ENCODE peak calls at places on chromosomes 12 and 14, in nine cellular contexts. I is NCI-H1092, E is head of caudate nucleus, W is AG20443, Z is ureter, D is T-helper 1 cell, F is activated gamma-delta T cell treated with Interleukin-2 at 50 U/mL for 16 hours, T is skeletal muscle cell, N is mucosa of gallbladder. R is an unnamed sample.

GRCh38 chr12:51246254-51246853 is 7.7 kb downstream of the DAZAP2 start:
- DNase-seq in I (no peak), E (no peak), W (peak), Z (no peak), D (no peak), F (peak), T (no peak), N (peak), R (no peak)

GRCh38 chr14:52124791-52125661 is 56.2 kb upstream of the NID2 start:
- DNase-seq in I (no peak), E (no peak), W (peak), Z (no peak), D (no peak), F (no peak), T (peak), N (no peak), R (peak)

GRCh38 chr14:101228949-101229541 is 325.5 kb upstream of the RTL1 start:
- DNase-seq in I (no peak), E (peak), W (no peak), Z (peak), D (no peak), F (no peak), T (no peak), N (no peak), R (no peak)

GRCh38 chr14:71574976-71575375 is 357.3 kb upstream of the RGS6 start:
- DNase-seq in I (no peak), E (no peak), W (peak), Z (no peak), D (no peak), F (no peak), T (peak), N (no peak), R (peak)

GRCh38 chr12:64457036-64457435 is 5.1 kb downstream of the TBK1 start:
- DNase-seq in I (no peak), E (no peak), W (no peak), Z (no peak), D (peak), F (no peak), T (no peak), N (no peak), R (no peak)

GRCh38 chr14:96136361-96136760 is 68.3 kb upstream of the BDKRB2 start:
- DNase-seq in I (no peak), E (no peak), W (peak), Z (no peak), D (no peak), F (no peak), T (no peak), N (no peak), R (peak)

GRCh38 chr14:72515779-72516770 is 377.8 kb downstream of the DPF3 start:
- DNase-seq in I (no peak), E (no peak), W (no peak), Z (no peak), D (no peak), F (no peak), T (no peak), N (no peak), R (no peak)

GRCh38 chr12:25155031-25155576 is 39.9 kb downstream of the DNAI7 start:
- DNase-seq in I (no peak), E (no peak), W (peak), Z (no peak), D (no peak), F (no peak), T (no peak), N (no peak), R (peak)

GRCh38 chr14:20631821-20632389 is 9.6 kb downstream of the OR6S1 start:
- DNase-seq in I (no peak), E (peak), W (peak), Z (no peak), D (no peak), F (no peak), T (no peak), N (peak), R (no peak)

GRCh38 chr12:121228919-121229650 is 19.2 kb downstream of the P2RX4 start:
- DNase-seq in I (no peak), E (no peak), W (no peak), Z (no peak), D (no peak), F (no peak), T (no peak), N (no peak), R (no peak)

R was measured in AG04449.